ENCODE peak calls at places on chromosomes 13 and 19, in nine cellular contexts. A, E, M, X, Q, D, O, S and F are unnamed samples.

GRCh38 chr13:46288570-46289259 is 77.0 kb downstream of the LRRC63 start:
- DNase-seq in A (no peak), E (peak), M (no peak), X (no peak), Q (peak), D (no peak), O (peak), S (peak), F (no peak)

GRCh38 chr19:3276341-3276799 is 51.9 kb downstream of the CELF5 start:
- DNase-seq in A (peak), E (no peak), M (no peak), X (peak), Q (no peak), D (peak), O (peak), S (no peak), F (no peak)

GRCh38 chr19:28349604-28350003 is 863.3 kb downstream of the UQCRFS1 start:
- DNase-seq in A (no peak), E (peak), M (no peak), X (no peak), Q (no peak), D (no peak), O (peak), S (no peak), F (no peak)

GRCh38 chr19:15107056-15108010 is at the start of gene SYDE1:
- DNase-seq in A (no peak), E (no peak), M (peak), X (no peak), Q (peak), D (no peak), O (no peak), S (peak), F (no peak)

GRCh38 chr19:53467138-53467502 is 413 bp upstream of the ZNF813 start:
- DNase-seq in A (no peak), E (no peak), M (no peak), X (no peak), Q (no peak), D (peak), O (no peak), S (no peak), F (no peak)

GRCh38 chr13:49023441-49023840 is 47.7 kb downstream of the FNDC3A start:
- DNase-seq in A (no peak), E (no peak), M (no peak), X (no peak), Q (peak), D (no peak), O (no peak), S (peak), F (no peak)

GRCh38 chr13:22800726-22801401 is 379.9 kb upstream of the SGCG start:
- DNase-seq in A (no peak), E (peak), M (no peak), X (no peak), Q (no peak), D (no peak), O (no peak), S (peak), F (no peak)

GRCh38 chr19:19964416-19964815 is 63.7 kb downstream of the ZNF93 start:
- DNase-seq in A (no peak), E (no peak), M (no peak), X (no peak), Q (no peak), D (no peak), O (no peak), S (no peak), F (no peak)

GRCh38 chr13:39302855-39303254 is 264.6 kb downstream of the NHLRC3 start:
- DNase-seq in A (no peak), E (no peak), M (no peak), X (no peak), Q (no peak), D (no peak), O (no peak), S (no peak), F (no peak)

GRCh38 chr19:57078802-57079201 is 41.0 kb upstream of the USP29 start:
- DNase-seq in A (no peak), E (no peak), M (no peak), X (no peak), Q (no peak), D (no peak), O (no peak), S (no peak), F (no peak)

GRCh38 chr19:11142528-11143171 is 12.9 kb downstream of the SPC24 start:
- DNase-seq in A (no peak), E (no peak), M (peak), X (no peak), Q (peak), D (no peak), O (peak), S (peak), F (peak)

GRCh38 chr19:15113245-15114152 is 6.3 kb downstream of the SYDE1 start:
- DNase-seq in A (no peak), E (peak), M (no peak), X (no peak), Q (no peak), D (no peak), O (no peak), S (no peak), F (no peak)

GRCh38 chr19:10292206-10292788 is 2.5 kb downstream of the ICAM5 start:
- DNase-seq in A (peak), E (peak), M (peak), X (peak), Q (peak), D (peak), O (peak), S (peak), F (no peak)

GRCh38 chr13:36282818-36283432 is 14.7 kb downstream of the CCDC169 start:
- DNase-seq in A (no peak), E (peak), M (no peak), X (no peak), Q (no peak), D (no peak), O (peak), S (peak), F (no peak)

GRCh38 chr13:112605531-112605990 is 17.6 kb upstream of the TUBGCP3 start:
- DNase-seq in A (no peak), E (no peak), M (no peak), X (no peak), Q (no peak), D (no peak), O (no peak), S (peak), F (no peak)

GRCh38 chr13:40352807-40353562 is 313.5 kb downstream of the FOXO1 start:
- DNase-seq in A (no peak), E (no peak), M (peak), X (no peak), Q (no peak), D (no peak), O (no peak), S (peak), F (peak)

GRCh38 chr19:57363734-57364181 is 407 bp downstream of the TRAPPC2B start:
- DNase-seq in A (no peak), E (peak), M (no peak), X (no peak), Q (no peak), D (no peak), O (no peak), S (peak), F (no peak)

GRCh38 chr13:112119192-112120030 is 52.5 kb downstream of the SOX1 start:
- DNase-seq in A (no peak), E (no peak), M (no peak), X (no peak), Q (no peak), D (no peak), O (no peak), S (no peak), F (no peak)